ENCODE peak calls at places on chromosomes 13 and 19, in nine cellular contexts. J is A549, R is IMR-90, T is body of pancreas, E is HCT116, C is testis, K is adrenal gland, A is ovary, G is thyroid gland. B is an unnamed sample.
A peak's percentile ranks its signal among the peaks of the same experiment; 100 is the strongest.

GRCh38 chr13:37010424-37010823 is 9.8 kb downstream of the EXOSC8 start:
- DNase-seq in J (no peak), R (no peak), T (no peak), E (no peak), C (no peak), K (no peak), A (no peak), G (no peak), B (no peak)

GRCh38 chr13:49679244-49679643 is 12.0 kb downstream of the EBPL start:
- DNase-seq in J (peak; percentile 11), R (peak; percentile 35), T (no peak), E (no peak), C (peak; percentile 46), K (no peak), A (no peak), G (peak; percentile 42), B (no peak)

GRCh38 chr19:15108145-15108844 is 1.1 kb downstream of the SYDE1 start:
- DNase-seq in J (no peak), R (no peak), T (no peak), E (no peak), C (no peak), K (no peak), A (no peak), G (no peak), B (no peak)

GRCh38 chr13:104832265-104832664 is 1703.2 kb downstream of the EFNB2 start:
- DNase-seq in J (no peak), R (no peak), T (no peak), E (no peak), C (no peak), K (no peak), A (no peak), G (no peak), B (no peak)

GRCh38 chr19:33040994-33041827 is 23.5 kb downstream of the RHPN2 start:
- DNase-seq in J (peak; percentile 100), R (no peak), T (peak; percentile 67), E (peak; percentile 92), C (no peak), K (no peak), A (no peak), G (no peak), B (peak; percentile 94)

GRCh38 chr19:17049711-17050280 is 23.2 kb upstream of the CPAMD8 start:
- DNase-seq in J (peak; percentile 16), R (peak; percentile 73), T (no peak), E (no peak), C (peak; percentile 29), K (peak; percentile 57), A (no peak), G (no peak), B (no peak)

GRCh38 chr19:47013041-47013517 is 6.6 kb upstream of the NPAS1 start:
- DNase-seq in J (peak; percentile 83), R (peak; percentile 51), T (peak; percentile 86), E (peak; percentile 40), C (peak; percentile 91), K (peak; percentile 78), A (peak; percentile 84), G (peak; percentile 82), B (peak; percentile 88)

GRCh38 chr13:113969973-113970611 is 3.8 kb downstream of the C13orf46 start:
- DNase-seq in J (no peak), R (no peak), T (peak; percentile 92), E (no peak), C (no peak), K (no peak), A (peak; percentile 9), G (peak; percentile 96), B (peak; percentile 75)

GRCh38 chr13:102800145-102801041 is 1.5 kb downstream of the BIVM start:
- DNase-seq in J (peak; percentile 76), R (peak; percentile 68), T (peak; percentile 84), E (peak; percentile 34), C (peak; percentile 78), K (peak; percentile 79), A (peak; percentile 84), G (peak; percentile 81), B (peak; percentile 89)
- TF ChIP-seq POLR2A in J (peak; percentile 38), R (peak; percentile 40), T (no peak), E (no peak), C (no peak), K (no peak), A (no peak), G (no peak), B (peak; percentile 63)

GRCh38 chr19:55605207-55605636 is 225 bp upstream of the ZNF865 start:
- DNase-seq in J (peak; percentile 99), R (peak; percentile 96), T (peak; percentile 96), E (peak; percentile 92), C (peak; percentile 97), K (peak; percentile 98), A (peak; percentile 99), G (peak; percentile 99), B (peak; percentile 97)

GRCh38 chr19:55606471-55606787 is 982 bp downstream of the ZNF865 start:
- DNase-seq in J (no peak), R (no peak), T (no peak), E (no peak), C (no peak), K (no peak), A (no peak), G (no peak), B (no peak)

GRCh38 chr19:55606817-55607216 is 1.4 kb downstream of the ZNF865 start:
- DNase-seq in J (no peak), R (no peak), T (no peak), E (no peak), C (no peak), K (no peak), A (no peak), G (no peak), B (no peak)

GRCh38 chr19:55603581-55604292 is 1.7 kb upstream of the ZNF865 start:
- DNase-seq in J (no peak), R (no peak), T (no peak), E (no peak), C (no peak), K (no peak), A (no peak), G (no peak), B (no peak)

GRCh38 chr19:55605637-55606470 is at the start of gene ZNF865:
- DNase-seq in J (peak; percentile 91), R (peak; percentile 87), T (peak; percentile 69), E (peak; percentile 69), C (peak; percentile 81), K (peak; percentile 81), A (peak; percentile 85), G (peak; percentile 85), B (peak; percentile 74)
- TF ChIP-seq POLR2A in J (peak; percentile 39), R (peak; percentile 55), T (no peak), E (no peak), C (no peak), K (no peak), A (no peak), G (no peak), B (no peak)

GRCh38 chr19:36577271-36577996 is 4.3 kb upstream of the ZNF529 start:
- DNase-seq in J (no peak), R (no peak), T (no peak), E (no peak), C (no peak), K (no peak), A (no peak), G (no peak), B (no peak)

GRCh38 chr19:36572593-36573019 is 486 bp downstream of the ZNF529 start:
- DNase-seq in J (no peak), R (no peak), T (no peak), E (no peak), C (no peak), K (no peak), A (no peak), G (no peak), B (no peak)

GRCh38 chr19:36574762-36575161 is 1.7 kb upstream of the ZNF529 start:
- DNase-seq in J (no peak), R (no peak), T (no peak), E (no peak), C (no peak), K (no peak), A (no peak), G (no peak), B (no peak)

GRCh38 chr19:36573948-36574726 is 1.0 kb upstream of the ZNF529 start:
- DNase-seq in J (no peak), R (peak; percentile 35), T (no peak), E (no peak), C (peak; percentile 31), K (peak; percentile 22), A (no peak), G (peak; percentile 24), B (no peak)

DNA sequence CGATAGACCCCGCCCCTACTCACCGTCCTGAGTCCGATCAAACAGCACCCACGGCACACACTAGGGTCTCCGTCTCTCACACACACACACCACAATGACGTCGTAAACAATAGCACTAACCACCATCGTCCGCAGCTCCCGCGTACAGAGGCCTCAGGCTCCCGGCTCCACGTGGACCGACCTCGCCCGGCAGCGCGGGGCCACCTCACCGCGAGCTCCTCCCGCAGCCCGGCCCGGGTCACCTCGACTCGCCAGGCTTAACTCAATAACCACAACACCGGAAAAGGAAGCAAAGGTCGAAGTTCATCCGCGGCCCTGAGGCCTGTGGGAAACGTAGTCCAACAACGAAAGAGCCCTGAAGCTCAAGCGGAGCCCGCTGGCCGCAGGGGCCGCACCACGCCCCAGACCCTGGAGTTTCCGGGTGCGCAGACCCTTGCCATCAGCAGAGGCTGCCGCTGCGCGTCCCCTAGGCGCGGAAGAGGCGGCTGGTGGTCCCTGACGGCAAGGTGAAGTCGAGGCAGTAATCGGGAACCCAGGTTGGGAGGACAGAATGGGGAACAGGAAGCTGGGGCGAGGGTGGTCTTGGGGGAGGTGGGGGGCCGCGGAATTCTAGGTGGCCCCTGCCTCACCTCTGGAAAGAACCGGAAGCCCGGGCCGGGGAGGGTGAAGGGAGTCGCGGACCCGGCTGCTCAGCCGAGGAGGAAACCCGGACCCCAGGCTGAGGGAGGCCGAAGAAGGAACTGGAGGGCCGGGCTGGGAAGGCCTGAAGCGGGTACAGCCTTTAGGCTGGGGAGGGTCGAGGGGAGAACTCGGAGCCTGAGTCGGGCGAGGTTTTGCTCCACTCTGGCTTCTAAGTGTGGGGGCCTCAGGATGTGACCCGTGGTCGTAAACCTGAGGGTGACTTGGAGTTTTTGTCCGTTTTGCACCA is at the start of gene ZNF529:
- DNase-seq in J (peak; percentile 97), R (peak; percentile 86), T (peak; percentile 87), E (no peak), C (peak; percentile 96), K (peak; percentile 94), A (peak; percentile 84), G (peak; percentile 91), B (peak; percentile 87)
- TF ChIP-seq POLR2A in J (peak; percentile 60), R (peak; percentile 88), T (peak; percentile 54), E (no peak), C (no peak), K (peak; percentile 86), A (no peak), G (no peak), B (peak; percentile 83)

GRCh38 chr19:10406191-10406590 is 2.8 kb upstream of the CDC37 start:
- DNase-seq in J (no peak), R (no peak), T (no peak), E (no peak), C (no peak), K (no peak), A (no peak), G (no peak), B (no peak)

GRCh38 chr19:10402441-10403038 is 802 bp downstream of the CDC37 start:
- DNase-seq in J (no peak), R (no peak), T (no peak), E (no peak), C (no peak), K (peak; percentile 53), A (no peak), G (no peak), B (no peak)

GRCh38 chr19:10399878-10400277 is 3.5 kb downstream of the CDC37 start:
- DNase-seq in J (no peak), R (no peak), T (no peak), E (no peak), C (no peak), K (no peak), A (no peak), G (no peak), B (no peak)

GRCh38 chr19:10404888-10405808 is 1.8 kb upstream of the CDC37 start:
- DNase-seq in J (no peak), R (no peak), T (no peak), E (no peak), C (no peak), K (no peak), A (no peak), G (no peak), B (no peak)

DNA sequence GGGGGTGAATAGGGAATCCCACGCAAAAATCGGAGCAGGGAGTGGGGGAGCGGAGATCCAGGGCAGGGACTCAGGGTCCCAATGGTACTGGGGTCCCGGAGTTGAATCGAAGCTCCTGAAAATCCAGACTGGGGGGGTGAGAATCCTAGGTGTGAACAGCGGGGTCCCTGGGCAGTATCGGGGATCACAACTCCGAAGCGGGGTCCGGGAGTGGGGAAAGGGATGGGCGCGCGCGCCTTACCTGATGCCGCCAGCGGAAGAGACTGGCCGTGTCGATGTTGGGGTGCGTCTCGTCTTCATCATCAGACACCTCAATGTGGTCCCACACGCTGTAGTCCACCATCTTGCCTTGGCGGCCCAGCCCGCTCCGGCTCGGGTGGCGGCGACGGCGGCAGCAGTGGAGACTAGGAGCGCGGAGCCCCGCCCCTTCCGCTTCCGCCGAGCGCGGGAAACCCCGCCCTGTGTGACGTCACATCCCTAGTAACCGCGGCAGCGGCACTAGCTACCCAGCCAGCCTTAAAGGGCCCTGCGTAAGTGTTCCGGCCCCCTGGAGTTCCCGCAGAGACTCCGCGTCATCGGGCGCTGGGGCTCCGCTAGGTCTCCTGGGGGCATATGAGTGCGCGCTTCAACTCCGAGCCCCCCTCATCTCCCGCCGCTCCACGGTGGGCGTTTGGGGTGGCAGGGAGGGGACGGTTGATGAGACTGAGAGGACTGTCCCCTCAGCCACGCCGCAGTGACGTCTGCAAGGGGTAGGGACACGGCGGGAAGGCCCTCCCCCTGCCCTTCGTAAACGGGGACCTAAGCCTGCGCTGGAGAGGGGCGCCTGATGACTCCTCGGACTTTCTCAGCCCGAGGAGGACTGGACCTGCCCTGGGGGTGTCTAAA is at the start of gene CDC37:
- DNase-seq in J (peak; percentile 95), R (peak; percentile 97), T (peak; percentile 98), E (peak; percentile 93), C (peak; percentile 98), K (peak; percentile 95), A (peak; percentile 96), G (peak; percentile 95), B (peak; percentile 97)
- TF ChIP-seq POLR2A in J (peak; percentile 89), R (peak; percentile 98), T (peak; percentile 52), E (peak; percentile 47), C (no peak), K (peak; percentile 51), A (peak; percentile 73), G (peak; percentile 34), B (peak; percentile 86)